ENCODE peak calls at places on chromosome 14, in five cellular contexts. One of them, this sample, is unnamed.

GRCh38 chr14:69342928-69343525 is 55.1 kb downstream of the ERH start:
- DNase-seq in AG08396: no peak
- DNase-seq in upper lobe of right lung: no peak
- DNase-seq in esophagus squamous epithelium: no peak
- DNase-seq in NCI-H510A treated with DMSO at 0.1 percent for 48 hours: no peak
- DNase-seq in this sample: no peak

GRCh38 chr14:91898256-91898843 is 31.0 kb upstream of the TC2N start:
- DNase-seq in AG08396: no peak
- DNase-seq in upper lobe of right lung: no peak
- DNase-seq in esophagus squamous epithelium: no peak
- DNase-seq in NCI-H510A treated with DMSO at 0.1 percent for 48 hours: no peak
- DNase-seq in this sample: no peak

GRCh38 chr14:20501346-20501745 is 4.0 kb upstream of the RNASE10 start:
- DNase-seq in AG08396: no peak
- DNase-seq in upper lobe of right lung: no peak
- DNase-seq in esophagus squamous epithelium: no peak
- DNase-seq in NCI-H510A treated with DMSO at 0.1 percent for 48 hours: no peak
- DNase-seq in this sample: no peak

GRCh38 chr14:97299661-97300060 is 502.5 kb downstream of the VRK1 start:
- DNase-seq in AG08396: no peak
- DNase-seq in upper lobe of right lung: no peak
- DNase-seq in esophagus squamous epithelium: no peak
- DNase-seq in NCI-H510A treated with DMSO at 0.1 percent for 48 hours: no peak
- DNase-seq in this sample: no peak

GRCh38 chr14:54570047-54570446 is 3.1 kb downstream of the SAMD4A start:
- DNase-seq in AG08396: no peak
- DNase-seq in upper lobe of right lung: no peak
- DNase-seq in esophagus squamous epithelium: no peak
- DNase-seq in NCI-H510A treated with DMSO at 0.1 percent for 48 hours: no peak
- DNase-seq in this sample: no peak

GRCh38 chr14:102445066-102445465 is 64.5 kb downstream of the ANKRD9 start:
- DNase-seq in AG08396: no peak
- DNase-seq in upper lobe of right lung: no peak
- DNase-seq in esophagus squamous epithelium: no peak
- DNase-seq in NCI-H510A treated with DMSO at 0.1 percent for 48 hours: no peak
- DNase-seq in this sample: no peak

GRCh38 chr14:57725399-57726077 is 140.4 kb downstream of the SLC35F4 start:
- DNase-seq in AG08396: no peak
- DNase-seq in upper lobe of right lung: no peak
- DNase-seq in esophagus squamous epithelium: no peak
- DNase-seq in NCI-H510A treated with DMSO at 0.1 percent for 48 hours: no peak
- DNase-seq in this sample: no peak

GRCh38 chr14:80959448-80960006 is 4.1 kb downstream of the TSHR start:
- DNase-seq in AG08396: no peak
- DNase-seq in upper lobe of right lung: no peak
- DNase-seq in esophagus squamous epithelium: peak; percentile 1
- DNase-seq in NCI-H510A treated with DMSO at 0.1 percent for 48 hours: peak; percentile 15
- DNase-seq in this sample: no peak

GRCh38 chr14:103194256-103195045 is 71.2 kb downstream of the TNFAIP2 start:
- DNase-seq in AG08396: peak; percentile 45
- DNase-seq in upper lobe of right lung: no peak
- DNase-seq in esophagus squamous epithelium: no peak
- DNase-seq in NCI-H510A treated with DMSO at 0.1 percent for 48 hours: no peak
- DNase-seq in this sample: no peak

GRCh38 chr14:93054876-93055275 is 60.8 kb downstream of the ITPK1 start:
- DNase-seq in AG08396: no peak
- DNase-seq in upper lobe of right lung: no peak
- DNase-seq in esophagus squamous epithelium: no peak
- DNase-seq in NCI-H510A treated with DMSO at 0.1 percent for 48 hours: no peak
- DNase-seq in this sample: no peak

GRCh38 chr14:72710212-72710611 is 183.7 kb downstream of the DPF3 start:
- DNase-seq in AG08396: no peak
- DNase-seq in upper lobe of right lung: no peak
- DNase-seq in esophagus squamous epithelium: no peak
- DNase-seq in NCI-H510A treated with DMSO at 0.1 percent for 48 hours: no peak
- DNase-seq in this sample: no peak

GRCh38 chr14:37602605-37603453 is 7.4 kb downstream of the TTC6 start:
- DNase-seq in AG08396: no peak
- DNase-seq in upper lobe of right lung: no peak
- DNase-seq in esophagus squamous epithelium: no peak
- DNase-seq in NCI-H510A treated with DMSO at 0.1 percent for 48 hours: no peak
- DNase-seq in this sample: no peak

GRCh38 chr14:97113339-97113738 is 316.2 kb downstream of the VRK1 start:
- DNase-seq in AG08396: no peak
- DNase-seq in upper lobe of right lung: no peak
- DNase-seq in esophagus squamous epithelium: no peak
- DNase-seq in NCI-H510A treated with DMSO at 0.1 percent for 48 hours: no peak
- DNase-seq in this sample: no peak

This sample was measured in dermis microvascular lymphatic vessel endothelial cell.